ENCODE peak calls at places on chromosomes 2 and 18, in seven cellular contexts. W is tibial nerve, G is IMR-90, A is uterus, R is adrenal gland, K is thyroid gland, P is A549. J is an unnamed sample.

GRCh38 chr2:54207666-54208195 is 48.3 kb downstream of the TSPYL6 start:
- DNase-seq in W (no peak), G (peak), A (no peak), R (no peak), K (no peak), P (no peak), J (no peak)

GRCh38 chr2:233801357-233802131 is 23.4 kb downstream of the MROH2A start:
- DNase-seq in W (no peak), G (peak), A (no peak), R (no peak), K (no peak), P (no peak), J (peak)

GRCh38 chr2:36246320-36246990 is 109.1 kb upstream of the CRIM1 start:
- DNase-seq in W (no peak), G (no peak), A (no peak), R (no peak), K (no peak), P (no peak), J (no peak)

GRCh38 chr18:48621240-48621639 is 82.4 kb downstream of the CTIF start:
- DNase-seq in W (no peak), G (peak), A (no peak), R (no peak), K (no peak), P (peak), J (no peak)

GRCh38 chr18:79465392-79465991 is 69.8 kb downstream of the NFATC1 start:
- DNase-seq in W (no peak), G (no peak), A (no peak), R (no peak), K (peak), P (no peak), J (peak)

GRCh38 chr2:18740428-18740827 is 151.1 kb upstream of the NT5C1B start:
- DNase-seq in W (no peak), G (peak), A (no peak), R (no peak), K (no peak), P (no peak), J (no peak)

GRCh38 chr2:85997016-85997970 is 108.4 kb downstream of the POLR1A start:
- DNase-seq in W (no peak), G (peak), A (peak), R (peak), K (peak), P (no peak), J (no peak)

GRCh38 chr2:20594957-20595356 is 55.9 kb downstream of the HS1BP3 start:
- DNase-seq in W (no peak), G (no peak), A (peak), R (no peak), K (peak), P (no peak), J (peak)

GRCh38 chr2:53896864-53897263 is 37.1 kb upstream of the GPR75 start:
- DNase-seq in W (no peak), G (peak), A (no peak), R (no peak), K (no peak), P (peak), J (no peak)

GRCh38 chr2:32357545-32358482 is 991 bp downstream of the BIRC6 start:
- DNase-seq in W (no peak), G (peak), A (peak), R (peak), K (peak), P (no peak), J (peak)

GRCh38 chr2:98476192-98476868 is 31.7 kb downstream of the INPP4A start:
- DNase-seq in W (no peak), G (peak), A (no peak), R (no peak), K (no peak), P (no peak), J (no peak)
- TF ChIP-seq POLR2A in W (no peak), G (no peak), A (no peak), R (no peak), K (no peak), P (no peak), J (no peak)

DNA sequence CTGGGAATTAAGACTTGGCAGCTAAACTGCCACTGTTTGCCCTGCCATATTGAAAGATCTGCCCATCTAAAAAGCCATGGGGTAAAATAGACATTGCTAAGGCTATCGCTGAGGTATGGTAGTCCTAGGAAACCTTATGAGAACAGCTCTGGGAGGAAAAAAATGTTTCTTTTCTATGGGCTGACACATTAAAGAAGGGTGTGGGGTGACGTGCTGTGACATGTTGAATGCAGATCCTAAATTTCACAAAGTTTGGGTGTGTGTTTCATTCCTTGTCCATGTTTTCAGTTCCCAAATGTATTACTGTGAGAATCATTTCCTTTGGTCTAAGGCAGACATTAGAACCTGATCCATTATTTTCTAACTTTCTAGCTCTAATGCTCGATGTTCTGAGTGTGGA is 766.4 kb downstream of the BCL11A start:
- DNase-seq in W (no peak), G (no peak), A (no peak), R (no peak), K (no peak), P (no peak), J (no peak)
- TF ChIP-seq CTCF in W (no peak), G (no peak), A (no peak), R (no peak), K (no peak), P (no peak), J (no peak)

GRCh38 chr2:71226965-71227560 is at the start of gene PAIP2B:
- DNase-seq in W (peak), G (peak), A (peak), R (peak), K (peak), P (peak), J (peak)
- TF ChIP-seq POLR2A in W (peak), G (no peak), A (peak), R (no peak), K (peak), P (peak), J (no peak)

DNA sequence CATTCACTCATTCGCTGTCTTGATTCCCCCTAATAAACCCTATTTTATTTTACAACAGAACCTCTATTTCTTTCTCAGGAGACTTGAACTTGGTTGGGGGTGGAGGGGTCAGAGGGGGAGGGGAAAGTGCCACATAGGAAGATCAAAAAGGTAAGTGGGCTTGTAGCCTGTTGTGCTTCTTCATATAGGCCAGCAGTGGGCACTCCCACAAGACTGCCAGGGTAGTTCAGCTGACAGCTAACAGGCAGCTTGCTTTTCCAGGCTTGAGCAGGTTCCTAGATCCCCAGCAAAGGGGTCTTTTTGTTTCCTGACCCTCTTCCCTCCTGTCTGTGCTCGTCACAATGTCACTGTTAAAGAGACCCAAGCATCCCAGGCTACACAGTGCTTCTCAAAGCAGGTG is 829 bp upstream of the KIAA2012 start:
- DNase-seq in W (no peak), G (no peak), A (no peak), R (no peak), K (no peak), P (no peak), J (no peak)
- TF ChIP-seq CTCF in W (no peak), G (peak), A (peak), R (no peak), K (no peak), P (no peak), J (no peak)

GRCh38 chr2:230067990-230068657 is 600 bp downstream of the SLC16A14 start:
- DNase-seq in W (no peak), G (peak), A (peak), R (peak), K (peak), P (peak), J (peak)
- TF ChIP-seq POLR2A in W (no peak), G (no peak), A (no peak), R (no peak), K (no peak), P (no peak), J (no peak)

DNA sequence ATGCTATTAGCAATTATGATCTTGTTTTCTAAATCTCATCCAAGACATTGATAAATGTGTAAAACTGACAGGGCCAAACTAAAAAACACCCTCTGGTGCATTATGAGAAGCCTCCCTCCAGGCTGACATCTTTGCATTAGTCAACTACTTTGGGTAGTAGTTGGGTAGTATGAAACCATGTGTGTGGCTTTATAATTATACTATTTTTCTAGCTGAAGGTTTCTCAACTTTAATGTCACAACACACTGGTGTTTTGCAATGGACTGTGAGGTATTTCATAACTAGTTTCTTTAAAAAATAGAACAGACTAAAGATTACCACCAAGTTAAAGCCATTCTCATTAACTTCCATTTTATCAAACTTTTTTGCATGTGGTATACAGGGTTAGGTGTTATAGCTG is 73.1 kb upstream of the RBMS1 start:
- DNase-seq in W (no peak), G (peak), A (no peak), R (no peak), K (no peak), P (no peak), J (no peak)
- TF ChIP-seq CTCF in W (no peak), G (no peak), A (no peak), R (no peak), K (no peak), P (no peak), J (no peak)